ENCODE peak calls at places on chromosomes 5 and 9, in seven cellular contexts. E, S, B, F, G, P and L are unnamed samples.

GRCh38 chr5:96324708-96325107 is 108.3 kb downstream of the PCSK1 start:
- DNase-seq in B (no peak), P (no peak), S (no peak), F (no peak), G (peak), E (no peak), L (no peak)

GRCh38 chr5:144484124-144484897 is 313.6 kb downstream of the KCTD16 start:
- DNase-seq in E (no peak), F (no peak), B (no peak), G (peak), S (no peak), P (no peak), L (no peak)

GRCh38 chr9:94056442-94056974 is 27.8 kb upstream of the PTPDC1 start:
- DNase-seq in S (no peak), E (no peak), B (no peak), F (no peak), G (peak), P (no peak), L (no peak)

GRCh38 chr9:137147793-137148160 is 8.8 kb downstream of the GRIN1 start:
- DNase-seq in P (no peak), G (no peak), B (no peak), S (no peak), E (no peak), F (no peak), L (no peak)

GRCh38 chr5:96067251-96067650 is 105.6 kb upstream of the ELL2 start:
- DNase-seq in P (no peak), E (no peak), G (peak), F (no peak), S (no peak), B (no peak), L (no peak)

GRCh38 chr9:18539203-18539602 is 65.2 kb downstream of the ADAMTSL1 start:
- DNase-seq in B (no peak), P (no peak), F (no peak), E (no peak), G (no peak), S (no peak), L (no peak)

GRCh38 chr9:108885643-108886348 is 23.7 kb downstream of the ACTL7A start:
- DNase-seq in F (no peak), S (peak), B (no peak), E (no peak), P (no peak), G (peak), L (peak)

GRCh38 chr5:31531543-31531887 is 378 bp downstream of the DROSHA start:
- DNase-seq in S (peak), P (no peak), B (peak), F (no peak), E (peak), G (peak), L (peak)

GRCh38 chr9:129289131-129289731 is 111.2 kb upstream of the IER5L start:
- DNase-seq in B (peak), G (no peak), E (peak), P (no peak), F (no peak), S (no peak), L (no peak)

GRCh38 chr5:18314192-18314778 is 680.0 kb downstream of the TAF11L14 start:
- DNase-seq in B (no peak), E (no peak), G (peak), P (no peak), S (no peak), F (no peak), L (peak)

GRCh38 chr9:89781838-89782237 is 177.0 kb downstream of the GADD45G start:
- DNase-seq in S (no peak), P (no peak), G (no peak), B (no peak), E (no peak), F (no peak), L (no peak)

DNA sequence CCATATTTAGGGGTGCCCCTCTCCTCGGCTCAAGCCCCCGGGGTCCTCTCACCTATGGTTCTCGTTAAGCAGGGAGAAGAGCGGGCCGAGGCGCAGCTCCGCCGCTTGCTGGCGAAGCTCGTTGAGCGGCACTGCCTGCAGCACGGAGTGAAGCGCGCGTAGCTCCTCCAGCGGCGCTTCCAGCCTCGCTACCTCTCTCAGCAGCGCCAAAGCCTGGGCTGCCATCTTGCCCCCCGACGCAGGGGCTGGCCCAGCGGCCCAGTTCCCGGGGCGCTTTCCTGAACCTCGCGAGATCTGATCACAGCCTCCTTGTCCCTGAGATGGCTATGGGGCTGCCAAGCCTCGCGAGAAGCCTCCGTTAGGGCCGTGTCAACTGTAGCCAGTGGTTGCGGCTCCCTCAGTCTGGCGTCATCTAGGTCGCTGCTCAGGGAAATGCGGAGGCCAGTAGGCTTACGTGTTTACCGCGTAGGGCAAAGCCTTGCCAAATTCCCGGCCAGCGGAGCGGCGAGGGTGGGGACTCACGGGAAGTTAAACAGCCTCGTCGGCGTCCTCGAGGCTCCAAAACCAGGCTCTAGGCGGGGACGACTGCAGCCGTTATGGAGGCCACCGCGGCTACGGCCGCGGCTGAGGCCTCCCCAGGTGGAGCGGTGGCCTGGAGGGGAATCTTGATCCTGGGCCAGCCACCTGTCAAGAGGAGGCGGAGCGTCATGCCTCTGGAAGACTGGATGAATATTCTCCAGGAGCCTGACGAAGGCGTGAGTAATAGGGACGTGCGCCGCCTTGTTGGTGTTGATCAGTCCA is at the start of gene PSMD5:
- DNase-seq in F (peak), B (peak), P (peak), G (peak), E (peak), S (peak), L (peak)
- TF ChIP-seq POLR2A in F (peak), B (peak), P (peak), G (peak), E (peak), S (peak), L (peak)

GRCh38 chr5:111375645-111376044 is 136.7 kb downstream of the STARD4 start:
- DNase-seq in P (no peak), G (no peak), E (no peak), S (no peak), F (no peak), B (no peak), L (no peak)
- TF ChIP-seq POLR2A in P (no peak), G (no peak), E (no peak), S (no peak), F (no peak), B (no peak), L (no peak)

DNA sequence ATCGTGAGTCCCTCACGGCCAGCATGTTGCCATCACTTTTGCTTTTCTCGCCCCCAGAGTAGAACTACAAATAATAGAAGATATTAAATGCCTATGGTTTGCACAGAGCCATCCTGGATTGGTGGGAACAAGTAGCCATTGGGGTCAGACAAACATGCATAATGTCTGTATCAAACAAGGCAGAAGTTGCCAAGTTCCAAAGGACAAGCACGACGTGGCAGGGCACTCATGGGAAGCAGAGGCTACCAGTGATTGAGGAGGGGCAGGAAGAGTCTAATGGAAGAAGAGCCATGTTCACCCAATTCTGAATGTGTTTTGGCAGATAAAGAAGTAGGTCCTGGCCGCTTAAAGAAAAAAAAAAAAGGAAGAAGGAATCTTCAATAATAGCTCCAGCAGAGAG is 153.8 kb upstream of the ADCY2 start:
- DNase-seq in F (no peak), S (no peak), E (no peak), G (no peak), B (no peak), P (no peak), L (no peak)
- TF ChIP-seq POLR2A in F (no peak), S (no peak), E (no peak), G (no peak), B (no peak), P (no peak), L (no peak)

GRCh38 chr5:151214614-151215545 is 9.0 kb downstream of the CCDC69 start:
- DNase-seq in G (no peak), E (peak), F (no peak), P (no peak), S (no peak), B (no peak), L (peak)
- TF ChIP-seq POLR2A in G (no peak), E (no peak), F (no peak), P (no peak), S (no peak), B (no peak), L (no peak)

DNA sequence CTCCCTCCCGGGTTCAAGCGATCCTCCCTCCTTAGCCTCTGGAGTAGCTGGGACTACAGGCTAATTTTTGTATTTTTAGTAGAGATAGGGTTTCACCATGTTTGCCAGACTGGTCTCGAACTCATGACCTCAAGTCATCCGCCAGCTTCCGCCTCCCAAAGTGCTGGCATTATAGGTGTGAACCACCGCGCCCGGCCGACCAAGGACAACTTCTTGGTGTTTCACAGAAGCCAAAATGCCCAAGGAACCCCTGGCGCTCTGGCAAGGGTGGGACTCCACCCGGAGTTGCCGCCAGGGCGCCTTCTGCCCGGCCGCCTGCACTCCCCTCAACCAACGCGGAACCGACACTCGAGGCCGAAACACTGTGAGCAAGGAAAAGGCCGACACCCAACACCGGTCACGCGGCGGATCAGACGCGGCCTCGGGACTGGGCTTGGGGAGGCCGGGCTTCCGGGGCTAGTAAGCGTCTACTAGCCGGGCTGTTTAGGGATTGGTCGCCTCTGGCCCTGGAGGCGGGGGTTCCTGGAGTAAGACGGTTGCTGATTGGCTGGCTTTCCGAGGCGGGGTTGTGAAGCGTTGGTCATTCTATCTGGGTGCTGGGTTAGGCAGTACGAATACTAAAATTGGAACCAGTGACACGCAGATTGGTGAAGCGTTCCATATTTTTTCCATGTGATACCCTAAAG is 7.7 kb upstream of the CFAP157 start:
- DNase-seq in G (peak), P (peak), E (peak), F (peak), S (peak), B (peak), L (peak)
- TF ChIP-seq POLR2A in G (peak), P (peak), E (no peak), F (peak), S (peak), B (no peak), L (peak)

DNA sequence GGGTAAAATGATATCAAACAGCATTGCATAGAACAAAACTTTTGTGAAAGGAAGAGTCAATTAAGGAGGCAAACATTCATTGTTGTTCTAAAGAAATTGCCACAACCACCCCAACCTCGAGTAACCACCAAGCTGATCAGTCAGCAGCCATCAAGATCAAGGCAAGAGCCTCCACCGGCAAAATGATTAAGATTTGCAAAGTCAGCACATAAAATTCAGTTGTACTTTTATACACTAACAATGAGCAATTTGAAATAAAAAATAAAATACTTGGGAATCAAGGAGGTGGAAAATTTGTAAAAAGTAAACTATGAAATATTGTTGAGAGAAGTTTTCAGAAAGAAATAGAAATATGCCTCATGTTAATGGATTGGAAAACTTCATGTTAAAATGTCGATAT is 1118.5 kb downstream of the PTPRD start:
- DNase-seq in E (no peak), G (no peak), S (no peak), B (no peak), F (no peak), P (no peak), L (no peak)
- TF ChIP-seq POLR2A in E (no peak), G (no peak), S (no peak), B (no peak), F (no peak), P (no peak), L (no peak)

GRCh38 chr9:15461601-15462000 is 38.9 kb downstream of the SNAPC3 start:
- DNase-seq in F (no peak), G (no peak), B (no peak), P (no peak), S (no peak), E (no peak), L (no peak)
- TF ChIP-seq POLR2A in F (no peak), G (no peak), B (no peak), P (no peak), S (no peak), E (no peak), L (no peak)

GRCh38 chr5:177509991-177510566 is 453 bp upstream of the DOK3 start:
- DNase-seq in S (no peak), E (peak), P (no peak), B (no peak), F (no peak), G (no peak), L (peak)
- TF ChIP-seq POLR2A in S (no peak), E (no peak), P (no peak), B (no peak), F (no peak), G (no peak), L (no peak)